ENCODE peak calls at places on chromosomes 1 and 21, in four cellular contexts. Z, P, S and H are unnamed samples.

GRCh38 chr1:234528073-234528865 is 49.3 kb upstream of the TARBP1 start:
- DNase-seq in Z (no peak), P (no peak), S (peak), H (no peak)

GRCh38 chr1:21490774-21491482 is 18.3 kb upstream of the ALPL start:
- DNase-seq in Z (peak), P (no peak), S (no peak), H (peak)

GRCh38 chr1:164838786-164839185 is 279.8 kb downstream of the PBX1 start:
- DNase-seq in Z (no peak), P (no peak), S (no peak), H (no peak)

GRCh38 chr1:185701650-185702049 is 32.5 kb upstream of the HMCN1 start:
- DNase-seq in Z (no peak), P (no peak), S (no peak), H (no peak)

GRCh38 chr1:154445040-154445472 is 39.9 kb downstream of the IL6R start:
- DNase-seq in Z (peak), P (no peak), S (no peak), H (peak)

GRCh38 chr1:230441630-230442029 is 15.5 kb upstream of the PGBD5 start:
- DNase-seq in Z (no peak), P (no peak), S (no peak), H (no peak)

GRCh38 chr1:223825767-223826461 is 19.8 kb downstream of the TP53BP2 start:
- DNase-seq in Z (no peak), P (no peak), S (no peak), H (no peak)

GRCh38 chr1:200506471-200506870 is 96.6 kb upstream of the ZNF281 start:
- DNase-seq in Z (no peak), P (no peak), S (no peak), H (no peak)

GRCh38 chr1:41434748-41435449 is 49.6 kb downstream of the EDN2 start:
- DNase-seq in Z (no peak), P (no peak), S (no peak), H (no peak)

GRCh38 chr1:234231061-234231892 is 142.0 kb upstream of the COA6 start:
- DNase-seq in Z (no peak), P (no peak), S (no peak), H (no peak)

GRCh38 chr1:154546264-154547043 is 12.0 kb downstream of the UBE2Q1 start:
- DNase-seq in Z (peak), P (peak), S (peak), H (peak)

GRCh38 chr1:37633040-37633949 is 1.4 kb downstream of the RSPO1 start:
- DNase-seq in Z (no peak), P (no peak), S (no peak), H (no peak)

GRCh38 chr1:67429011-67429527 is 1.1 kb downstream of the SERBP1 start:
- DNase-seq in Z (no peak), P (peak), S (peak), H (peak)

GRCh38 chr1:19273106-19273843 is 15.3 kb downstream of the AKR7A3 start:
- DNase-seq in Z (no peak), P (no peak), S (no peak), H (no peak)

GRCh38 chr1:167713330-167714081 is 8.3 kb upstream of the MPZL1 start:
- DNase-seq in Z (peak), P (no peak), S (peak), H (no peak)

GRCh38 chr21:31218830-31219608 is 125.0 kb downstream of the TIAM1 start:
- DNase-seq in Z (peak), P (no peak), S (peak), H (peak)

GRCh38 chr21:35696644-35697043 is 363.7 kb downstream of the SETD4 start:
- DNase-seq in Z (no peak), P (no peak), S (no peak), H (no peak)

GRCh38 chr1:15146971-15147376 is 6.6 kb upstream of the TMEM51 start:
- DNase-seq in Z (no peak), P (no peak), S (no peak), H (no peak)

GRCh38 chr1:3001471-3002348 is 19.6 kb upstream of the ACTRT2 start:
- DNase-seq in Z (no peak), P (no peak), S (no peak), H (no peak)

GRCh38 chr1:178093150-178093957 is 550 bp upstream of the RASAL2 start:
- DNase-seq in Z (peak), P (no peak), S (peak), H (peak)

GRCh38 chr21:29248124-29248523 is 50.6 kb upstream of the BACH1 start:
- DNase-seq in Z (peak), P (no peak), S (no peak), H (peak)

GRCh38 chr1:168465942-168466702 is 77.7 kb downstream of the XCL2 start:
- DNase-seq in Z (peak), P (no peak), S (peak), H (peak)

GRCh38 chr1:160244209-160244608 is 18.1 kb downstream of the DCAF8 start:
- DNase-seq in Z (no peak), P (no peak), S (no peak), H (no peak)

GRCh38 chr1:9302745-9303524 is 10.2 kb downstream of the SPSB1 start:
- DNase-seq in Z (peak), P (no peak), S (peak), H (peak)

GRCh38 chr1:17624540-17625256 is 85.2 kb downstream of the ARHGEF10L start:
- DNase-seq in Z (peak), P (no peak), S (peak), H (peak)

GRCh38 chr1:203629509-203630082 is 3.0 kb downstream of the ATP2B4 start:
- DNase-seq in Z (peak), P (peak), S (peak), H (peak)

GRCh38 chr1:239987103-239987745 is 104.5 kb upstream of the FMN2 start:
- DNase-seq in Z (peak), P (no peak), S (no peak), H (peak)

GRCh38 chr1:84541679-84542078 is 32.6 kb downstream of the CTBS start:
- DNase-seq in Z (no peak), P (no peak), S (no peak), H (no peak)

GRCh38 chr21:14480601-14481000 is 65.5 kb downstream of the SAMSN1 start:
- DNase-seq in Z (no peak), P (no peak), S (no peak), H (peak)

GRCh38 chr1:43716559-43717281 is 9.4 kb downstream of the ST3GAL3 start:
- DNase-seq in Z (no peak), P (no peak), S (no peak), H (peak)

GRCh38 chr21:46545363-46545762 is 59.5 kb downstream of the S100B start:
- DNase-seq in Z (peak), P (no peak), S (no peak), H (no peak)

GRCh38 chr21:32472890-32473765 is 60.6 kb downstream of the EVA1C start:
- DNase-seq in Z (no peak), P (no peak), S (no peak), H (no peak)

GRCh38 chr21:18443686-18444085 is 40.1 kb upstream of the TMPRSS15 start:
- DNase-seq in Z (no peak), P (no peak), S (no peak), H (no peak)
- H3K4me3 ChIP-seq in Z (no peak), P (no peak), S (no peak), H (no peak)

DNA sequence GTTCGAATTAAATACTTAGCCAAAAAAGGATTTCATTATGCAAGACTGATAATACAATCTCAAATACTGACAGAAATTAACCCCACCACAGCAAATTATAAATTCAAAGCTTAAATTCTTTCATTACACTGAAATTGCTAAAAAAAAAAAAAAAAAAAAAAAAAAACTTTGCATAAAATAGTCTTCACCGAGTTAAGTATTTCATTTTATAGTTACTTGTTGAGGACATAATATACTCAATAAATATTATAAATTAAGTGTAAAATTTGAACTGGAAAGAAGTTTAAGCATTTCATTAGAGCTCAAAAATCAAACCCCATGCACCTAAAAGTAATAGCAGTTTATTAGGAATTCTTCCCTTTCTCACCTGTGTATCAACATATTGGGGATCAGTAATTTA is 1.9 kb upstream of the PSMG1 start:
- DNase-seq in Z (no peak), P (no peak), S (no peak), H (no peak)
- H3K4me3 ChIP-seq in Z (no peak), P (no peak), S (no peak), H (no peak)

GRCh38 chr1:205506409-205507196 is 2.1 kb downstream of the CDK18 start:
- DNase-seq in Z (no peak), P (no peak), S (no peak), H (no peak)
- H3K4me3 ChIP-seq in Z (no peak), P (no peak), S (no peak), H (no peak)

GRCh38 chr1:5425304-5425703 is 566.9 kb downstream of the NPHP4 start:
- DNase-seq in Z (no peak), P (no peak), S (no peak), H (no peak)
- H3K4me3 ChIP-seq in Z (no peak), P (no peak), S (no peak), H (no peak)

GRCh38 chr1:228238007-228238406 is 30.2 kb downstream of the OBSCN start:
- DNase-seq in Z (no peak), P (no peak), S (no peak), H (no peak)

GRCh38 chr1:228238461-228238860 is 30.6 kb downstream of the OBSCN start:
- DNase-seq in Z (no peak), P (no peak), S (no peak), H (no peak)

GRCh38 chr1:228233136-228233535 is 25.3 kb downstream of the OBSCN start:
- DNase-seq in Z (no peak), P (no peak), S (no peak), H (no peak)

GRCh38 chr1:228240411-228241240 is 32.8 kb downstream of the OBSCN start:
- DNase-seq in Z (no peak), P (no peak), S (no peak), H (no peak)

DNA sequence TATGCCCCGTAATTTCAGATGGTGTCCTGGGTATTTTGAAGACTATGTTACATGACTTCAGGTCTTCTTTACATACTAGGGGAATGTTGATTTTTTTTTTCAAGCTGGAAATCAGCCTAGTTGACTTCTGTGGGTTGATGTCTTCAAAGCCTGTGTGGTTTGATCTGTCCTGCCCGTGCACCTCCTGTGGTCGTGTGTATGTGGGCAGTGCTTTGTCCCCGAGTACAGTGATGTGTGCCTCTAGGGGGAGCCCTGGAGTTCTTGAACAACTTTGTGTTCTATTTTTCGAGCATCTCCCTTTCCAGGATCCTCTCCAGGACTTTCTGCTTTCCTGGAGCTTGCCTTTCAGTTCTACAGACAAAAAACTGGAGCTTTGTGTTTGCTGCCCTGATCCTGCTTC is 28.9 kb downstream of the OBSCN start:
- DNase-seq in Z (peak), P (no peak), S (peak), H (peak)
- H3K4me3 ChIP-seq in Z (no peak), P (no peak), S (no peak), H (no peak)

GRCh38 chr1:101992816-101993575 is 3.7 kb downstream of the OLFM3 start:
- DNase-seq in Z (no peak), P (no peak), S (no peak), H (no peak)
- H3K4me3 ChIP-seq in Z (no peak), P (no peak), S (no peak), H (no peak)

DNA sequence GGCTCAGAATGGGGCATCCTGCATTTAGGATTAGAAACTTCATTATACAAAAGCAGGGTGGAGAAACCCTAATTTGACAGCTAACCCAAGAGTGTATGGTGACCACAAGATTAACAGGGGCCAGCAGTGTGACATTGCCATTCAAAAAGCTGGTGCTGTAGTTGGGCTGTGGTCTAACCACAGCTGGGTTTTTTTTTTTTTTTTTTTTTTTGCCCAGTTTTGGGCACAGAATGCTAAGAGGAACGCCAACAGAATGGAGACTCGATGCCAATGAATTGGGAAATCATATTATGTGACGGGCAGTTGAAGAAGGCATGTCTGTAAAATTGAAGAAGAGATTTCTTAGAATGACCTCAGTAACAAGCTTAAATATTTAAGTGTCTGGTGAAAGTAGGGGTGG is 58.4 kb downstream of the NFIA start:
- DNase-seq in Z (no peak), P (no peak), S (no peak), H (no peak)
- H3K4me3 ChIP-seq in Z (no peak), P (no peak), S (no peak), H (no peak)

GRCh38 chr1:243354511-243355153 is 98.8 kb downstream of the SDCCAG8 start:
- DNase-seq in Z (peak), P (no peak), S (no peak), H (peak)
- H3K4me3 ChIP-seq in Z (peak), P (peak), S (peak), H (no peak)

DNA sequence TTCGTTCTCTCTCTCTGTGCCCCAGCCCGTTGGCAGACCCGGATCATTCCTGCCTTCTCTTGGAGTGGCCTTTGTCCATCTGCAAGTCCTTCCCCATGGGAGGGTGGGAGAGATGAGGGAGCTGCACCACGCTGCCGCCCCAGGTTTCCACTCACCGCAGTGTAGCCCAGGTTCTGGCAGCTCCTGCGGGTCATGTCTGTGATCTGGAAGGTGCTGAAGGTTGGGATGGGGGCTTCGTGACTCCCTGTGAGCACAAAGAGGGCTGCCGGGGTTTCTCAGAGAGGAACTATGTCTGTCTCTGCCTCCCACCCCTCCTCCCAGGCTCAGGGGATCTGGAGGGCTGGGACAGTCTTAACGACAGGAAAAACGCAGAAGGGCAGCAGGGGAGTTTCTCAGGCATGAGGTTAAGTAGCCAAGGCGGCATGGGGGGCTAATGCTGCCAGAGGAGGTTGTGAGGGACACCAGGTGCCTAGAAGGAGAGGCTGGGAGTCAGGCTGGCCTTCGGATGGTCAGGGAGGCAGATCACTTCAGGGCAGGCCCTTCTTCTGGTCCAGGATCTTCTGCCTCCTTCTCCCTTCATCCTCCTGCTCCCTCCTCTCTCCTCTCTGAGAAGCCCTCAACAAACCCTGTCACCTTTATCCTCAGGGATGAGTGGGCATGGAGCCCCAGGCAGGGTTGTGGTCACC is 654 bp downstream of the SH2D2A start:
- DNase-seq in Z (no peak), P (no peak), S (no peak), H (no peak)
- H3K4me3 ChIP-seq in Z (no peak), P (peak), S (peak), H (no peak)

GRCh38 chr1:32540589-32540988 is 1.4 kb downstream of the ZBTB8A start:
- DNase-seq in Z (no peak), P (no peak), S (no peak), H (no peak)
- H3K4me3 ChIP-seq in Z (no peak), P (no peak), S (peak), H (peak)